ENCODE peak calls at places on chromosomes 3 and 15, in five cellular contexts. One of them, this sample, is unnamed.
A peak's percentile ranks its signal among the peaks of the same experiment; 100 is the strongest.

GRCh38 chr3:129181834-129182233 is 1.9 kb downstream of the CNBP start:
- DNase-seq in naive thymus-derived CD8-positive, alpha-beta T cell: no peak
- DNase-seq in NCI-H1048: no peak
- DNase-seq in HS-5: no peak
- DNase-seq in MCF 10A: no peak
- DNase-seq in this sample: no peak

GRCh38 chr3:16124636-16125035 is 49.8 kb upstream of the GALNT15 start:
- DNase-seq in naive thymus-derived CD8-positive, alpha-beta T cell: no peak
- DNase-seq in NCI-H1048: no peak
- DNase-seq in HS-5: peak; percentile 92
- DNase-seq in MCF 10A: peak; percentile 84
- DNase-seq in this sample: peak; percentile 97

GRCh38 chr3:127720985-127721384 is 48.2 kb downstream of the ABTB1 start:
- DNase-seq in naive thymus-derived CD8-positive, alpha-beta T cell: no peak
- DNase-seq in NCI-H1048: no peak
- DNase-seq in HS-5: no peak
- DNase-seq in MCF 10A: no peak
- DNase-seq in this sample: no peak

GRCh38 chr3:44455318-44455717 is 22.2 kb downstream of the ZNF445 start:
- DNase-seq in naive thymus-derived CD8-positive, alpha-beta T cell: no peak
- DNase-seq in NCI-H1048: no peak
- DNase-seq in HS-5: no peak
- DNase-seq in MCF 10A: no peak
- DNase-seq in this sample: no peak

GRCh38 chr15:40040293-40040635 is 1.3 kb upstream of the SRP14 start:
- DNase-seq in naive thymus-derived CD8-positive, alpha-beta T cell: no peak
- DNase-seq in NCI-H1048: no peak
- DNase-seq in HS-5: no peak
- DNase-seq in MCF 10A: no peak
- DNase-seq in this sample: no peak

GRCh38 chr3:16448691-16449090 is 64.8 kb downstream of the RFTN1 start:
- DNase-seq in naive thymus-derived CD8-positive, alpha-beta T cell: no peak
- DNase-seq in NCI-H1048: no peak
- DNase-seq in HS-5: peak; percentile 88
- DNase-seq in MCF 10A: peak; percentile 82
- DNase-seq in this sample: peak; percentile 88

GRCh38 chr15:41655716-41656115 is 4.5 kb upstream of the MGA start:
- DNase-seq in naive thymus-derived CD8-positive, alpha-beta T cell: no peak
- DNase-seq in NCI-H1048: no peak
- DNase-seq in HS-5: no peak
- DNase-seq in MCF 10A: no peak
- DNase-seq in this sample: no peak

GRCh38 chr15:78716651-78717050 is 75.6 kb upstream of the CHRNB4 start:
- DNase-seq in naive thymus-derived CD8-positive, alpha-beta T cell: no peak
- DNase-seq in NCI-H1048: no peak
- DNase-seq in HS-5: no peak
- DNase-seq in MCF 10A: no peak
- DNase-seq in this sample: no peak

GRCh38 chr15:78841307-78841706 is 30.0 kb upstream of the ADAMTS7 start:
- DNase-seq in naive thymus-derived CD8-positive, alpha-beta T cell: no peak
- DNase-seq in NCI-H1048: no peak
- DNase-seq in HS-5: no peak
- DNase-seq in MCF 10A: no peak
- DNase-seq in this sample: no peak

GRCh38 chr3:48301814-48302194 is 31.7 kb downstream of the SPINK8 start:
- DNase-seq in naive thymus-derived CD8-positive, alpha-beta T cell: no peak
- DNase-seq in NCI-H1048: no peak
- DNase-seq in HS-5: peak; percentile 26
- DNase-seq in MCF 10A: peak; percentile 50
- DNase-seq in this sample: peak; percentile 42

GRCh38 chr3:76310059-76310458 is 524.7 kb upstream of the ZNF717 start:
- DNase-seq in naive thymus-derived CD8-positive, alpha-beta T cell: no peak
- DNase-seq in NCI-H1048: no peak
- DNase-seq in HS-5: no peak
- DNase-seq in MCF 10A: no peak
- DNase-seq in this sample: no peak

GRCh38 chr3:16399473-16399872 is 114.0 kb downstream of the RFTN1 start:
- DNase-seq in naive thymus-derived CD8-positive, alpha-beta T cell: no peak
- DNase-seq in NCI-H1048: no peak
- DNase-seq in HS-5: no peak
- DNase-seq in MCF 10A: peak; percentile 43
- DNase-seq in this sample: peak; percentile 87

GRCh38 chr15:55737373-55737772 is 5.6 kb downstream of the PRTG start:
- DNase-seq in naive thymus-derived CD8-positive, alpha-beta T cell: no peak
- DNase-seq in NCI-H1048: no peak
- DNase-seq in HS-5: peak; percentile 22
- DNase-seq in MCF 10A: no peak
- DNase-seq in this sample: peak; percentile 57

GRCh38 chr3:66418432-66419052 is 82.3 kb downstream of the LRIG1 start:
- DNase-seq in naive thymus-derived CD8-positive, alpha-beta T cell: no peak
- DNase-seq in NCI-H1048: no peak
- DNase-seq in HS-5: no peak
- DNase-seq in MCF 10A: no peak
- DNase-seq in this sample: no peak

GRCh38 chr3:77227567-77227966 is 187.7 kb downstream of the ROBO2 start:
- DNase-seq in naive thymus-derived CD8-positive, alpha-beta T cell: no peak
- DNase-seq in NCI-H1048: no peak
- DNase-seq in HS-5: no peak
- DNase-seq in MCF 10A: no peak
- DNase-seq in this sample: no peak

GRCh38 chr3:139301183-139301582 is 42.6 kb upstream of the MRPS22 start:
- DNase-seq in naive thymus-derived CD8-positive, alpha-beta T cell: no peak
- DNase-seq in NCI-H1048: no peak
- DNase-seq in HS-5: no peak
- DNase-seq in MCF 10A: no peak
- DNase-seq in this sample: peak; percentile 60

GRCh38 chr15:33963831-33964664 is 4.2 kb upstream of the CHRM5 start:
- DNase-seq in naive thymus-derived CD8-positive, alpha-beta T cell: no peak
- DNase-seq in NCI-H1048: no peak
- DNase-seq in HS-5: peak; percentile 6
- DNase-seq in MCF 10A: peak; percentile 48
- DNase-seq in this sample: peak; percentile 49

GRCh38 chr3:58532794-58533220 is 4.2 kb downstream of the ACOX2 start:
- DNase-seq in naive thymus-derived CD8-positive, alpha-beta T cell: peak; percentile 87
- DNase-seq in NCI-H1048: peak; percentile 54
- DNase-seq in HS-5: peak; percentile 49
- DNase-seq in MCF 10A: peak; percentile 79
- DNase-seq in this sample: peak; percentile 51

GRCh38 chr15:39629376-39629775 is 48.5 kb downstream of the THBS1 start:
- DNase-seq in naive thymus-derived CD8-positive, alpha-beta T cell: no peak
- DNase-seq in NCI-H1048: no peak
- DNase-seq in HS-5: no peak
- DNase-seq in MCF 10A: peak; percentile 65
- DNase-seq in this sample: peak; percentile 63

GRCh38 chr3:32438596-32439344 is 47.1 kb downstream of the CMTM7 start:
- DNase-seq in naive thymus-derived CD8-positive, alpha-beta T cell: no peak
- DNase-seq in NCI-H1048: no peak
- DNase-seq in HS-5: no peak
- DNase-seq in MCF 10A: no peak
- DNase-seq in this sample: peak; percentile 33

GRCh38 chr3:172694526-172694925 is 16.3 kb downstream of the NCEH1 start:
- DNase-seq in naive thymus-derived CD8-positive, alpha-beta T cell: no peak
- DNase-seq in NCI-H1048: no peak
- DNase-seq in HS-5: no peak
- DNase-seq in MCF 10A: no peak
- DNase-seq in this sample: no peak

GRCh38 chr3:15337963-15338362 is 5.6 kb upstream of the SH3BP5 start:
- DNase-seq in naive thymus-derived CD8-positive, alpha-beta T cell: no peak
- DNase-seq in NCI-H1048: no peak
- DNase-seq in HS-5: no peak
- DNase-seq in MCF 10A: no peak
- DNase-seq in this sample: no peak

GRCh38 chr15:73237910-73238309 is 130.8 kb downstream of the HCN4 start:
- DNase-seq in naive thymus-derived CD8-positive, alpha-beta T cell: no peak
- DNase-seq in NCI-H1048: no peak
- DNase-seq in HS-5: no peak
- DNase-seq in MCF 10A: no peak
- DNase-seq in this sample: peak; percentile 56

GRCh38 chr15:89171136-89172072 is 50.0 kb downstream of the RLBP1 start:
- DNase-seq in naive thymus-derived CD8-positive, alpha-beta T cell: no peak
- DNase-seq in NCI-H1048: no peak
- DNase-seq in HS-5: no peak
- DNase-seq in MCF 10A: peak; percentile 70
- DNase-seq in this sample: peak; percentile 35

GRCh38 chr3:71210257-71211002 is 373.1 kb downstream of the FOXP1 start:
- DNase-seq in naive thymus-derived CD8-positive, alpha-beta T cell: no peak
- DNase-seq in NCI-H1048: no peak
- DNase-seq in HS-5: no peak
- DNase-seq in MCF 10A: peak; percentile 82
- DNase-seq in this sample: peak; percentile 73

GRCh38 chr3:61668317-61668864 is 107.0 kb downstream of the PTPRG start:
- DNase-seq in naive thymus-derived CD8-positive, alpha-beta T cell: no peak
- DNase-seq in NCI-H1048: no peak
- DNase-seq in HS-5: no peak
- DNase-seq in MCF 10A: no peak
- DNase-seq in this sample: no peak

GRCh38 chr15:78565951-78566774 is 843 bp downstream of the CHRNA5 start:
- DNase-seq in naive thymus-derived CD8-positive, alpha-beta T cell: no peak
- DNase-seq in NCI-H1048: no peak
- DNase-seq in HS-5: peak; percentile 9
- DNase-seq in MCF 10A: peak; percentile 50
- DNase-seq in this sample: peak; percentile 27

GRCh38 chr3:85321892-85322291 is 363.1 kb downstream of the CADM2 start:
- DNase-seq in naive thymus-derived CD8-positive, alpha-beta T cell: no peak
- DNase-seq in NCI-H1048: no peak
- DNase-seq in HS-5: no peak
- DNase-seq in MCF 10A: no peak
- DNase-seq in this sample: no peak

GRCh38 chr3:157388051-157388450 is 48.6 kb upstream of the PTX3 start:
- DNase-seq in naive thymus-derived CD8-positive, alpha-beta T cell: no peak
- DNase-seq in NCI-H1048: no peak
- DNase-seq in HS-5: no peak
- DNase-seq in MCF 10A: peak; percentile 11
- DNase-seq in this sample: peak; percentile 87

This sample was measured in renal cortical epithelial cell.